ENCODE peak calls at places on chromosomes 11 and 22, in six cellular contexts. E is GM12878, H is HepG2, R is A549, T is K562, L is NB4. O is an unnamed sample.

GRCh38 chr22:30023099-30023498 is 57.2 kb upstream of the HORMAD2 start:
- DNase-seq in E (no peak), T (no peak), L (no peak), R (no peak), H (no peak), O (no peak)

GRCh38 chr11:63667993-63668392 is 3.2 kb downstream of the ATL3 start:
- DNase-seq in H (no peak), T (no peak), L (no peak), E (no peak), R (peak), O (peak)

GRCh38 chr11:65546217-65546958 is 11.8 kb downstream of the LTBP3 start:
- DNase-seq in E (no peak), T (peak), H (peak), R (peak), L (peak), O (peak)

GRCh38 chr11:121534131-121535093 is 81.6 kb upstream of the SORL1-AS1 start:
- DNase-seq in T (no peak), H (no peak), L (no peak), R (no peak), E (no peak), O (no peak)

GRCh38 chr11:94545641-94546470 is 2.1 kb downstream of the FUT4 start:
- DNase-seq in H (no peak), T (no peak), L (peak), R (no peak), E (no peak), O (no peak)

GRCh38 chr11:111910637-111911562 is 670 bp downstream of the CRYAB start:
- DNase-seq in E (no peak), H (no peak), T (peak), L (no peak), R (no peak), O (no peak)

GRCh38 chr11:47896199-47896598 is 48.0 kb upstream of the NUP160 start:
- DNase-seq in R (no peak), E (no peak), H (no peak), L (no peak), T (no peak), O (no peak)

GRCh38 chr11:77411717-77412441 is 62.0 kb downstream of the PAK1 start:
- DNase-seq in R (peak), L (peak), T (peak), E (peak), H (no peak), O (peak)

GRCh38 chr11:88103337-88104206 is 71.7 kb downstream of the RAB38 start:
- DNase-seq in T (peak), R (peak), E (peak), L (peak), H (peak), O (peak)

GRCh38 chr11:92266821-92267220 is 42.2 kb downstream of the FAT3 start:
- DNase-seq in E (no peak), L (no peak), R (no peak), H (peak), T (no peak), O (no peak)

GRCh38 chr11:77191823-77192495 is 63.9 kb downstream of the MYO7A start:
- DNase-seq in R (peak), E (no peak), L (peak), H (peak), T (peak), O (no peak)

GRCh38 chr11:14150878-14151277 is 188.4 kb downstream of the SPON1 start:
- DNase-seq in E (no peak), H (no peak), R (no peak), T (no peak), L (no peak), O (no peak)

GRCh38 chr11:87361891-87362290 is 324.2 kb downstream of the TMEM135 start:
- DNase-seq in R (no peak), L (no peak), H (no peak), T (no peak), E (no peak), O (no peak)

GRCh38 chr22:20096574-20097420 is 16.8 kb downstream of the DGCR8 start:
- DNase-seq in H (no peak), L (no peak), T (no peak), R (no peak), E (no peak), O (no peak)

GRCh38 chr22:48960981-48961655 is 866.6 kb downstream of the BRD1 start:
- DNase-seq in R (no peak), E (no peak), L (no peak), T (no peak), H (no peak), O (no peak)

GRCh38 chr11:33520103-33520502 is 180.5 kb downstream of the C11orf91 start:
- DNase-seq in H (no peak), L (peak), T (no peak), R (no peak), E (no peak), O (no peak)

GRCh38 chr22:30568137-30568805 is 6.2 kb downstream of the GAL3ST1 start:
- DNase-seq in R (no peak), L (no peak), H (no peak), T (no peak), E (no peak), O (no peak)

GRCh38 chr11:64224891-64225607 is 937 bp downstream of the TRPT1 start:
- DNase-seq in R (no peak), H (no peak), T (no peak), E (no peak), L (peak), O (no peak)

GRCh38 chr11:70467196-70468085 is 69.1 kb downstream of the CTTN start:
- DNase-seq in L (peak), H (peak), E (peak), T (peak), R (peak), O (peak)

GRCh38 chr11:65423516-65424199 is 1.1 kb downstream of the NEAT1 start:
- DNase-seq in T (no peak), R (peak), E (no peak), H (no peak), L (peak), O (peak)

GRCh38 chr11:1803246-1803645 is 31.5 kb upstream of the SYT8 start:
- DNase-seq in L (no peak), E (no peak), T (no peak), H (no peak), R (no peak), O (no peak)

GRCh38 chr11:86292912-86293606 is 9.0 kb upstream of the HIKESHI start:
- DNase-seq in E (peak), L (no peak), T (no peak), R (no peak), H (no peak), O (no peak)

GRCh38 chr11:4064278-4064955 is 30.2 kb upstream of the RRM1 start:
- DNase-seq in R (no peak), E (no peak), H (no peak), T (no peak), L (no peak), O (no peak)

GRCh38 chr11:13276852-13277718 is 505 bp upstream of the BMAL1 start:
- DNase-seq in T (peak), E (peak), R (peak), H (peak), L (peak), O (peak)

GRCh38 chr11:10067629-10068300 is 226.3 kb downstream of the SBF2 start:
- DNase-seq in R (no peak), L (no peak), T (no peak), H (no peak), E (no peak), O (no peak)

GRCh38 chr11:95596011-95596489 is 193.5 kb downstream of the FAM76B start:
- DNase-seq in L (no peak), R (no peak), T (no peak), E (no peak), H (no peak), O (no peak)

GRCh38 chr11:103591554-103591953 is 444.9 kb upstream of the DDI1 start:
- DNase-seq in R (no peak), E (no peak), H (no peak), L (no peak), T (no peak), O (peak)

GRCh38 chr11:118658372-118659313 is 20.8 kb downstream of the TREH start:
- DNase-seq in R (no peak), T (no peak), E (no peak), H (no peak), L (peak), O (peak)

GRCh38 chr11:2298795-2299747 is 2.6 kb downstream of the C11orf21 start:
- DNase-seq in T (peak), R (peak), L (peak), H (peak), E (no peak), O (no peak)

GRCh38 chr11:95547974-95548373 is 241.6 kb downstream of the FAM76B start:
- DNase-seq in R (no peak), H (no peak), L (no peak), E (no peak), T (no peak), O (no peak)

GRCh38 chr11:72781313-72782080 is 12.3 kb downstream of the STARD10 start:
- DNase-seq in H (no peak), L (peak), R (no peak), T (peak), E (no peak), O (no peak)

GRCh38 chr11:27869701-27870100 is 169.4 kb upstream of the BDNF start:
- DNase-seq in R (no peak), E (no peak), L (no peak), H (no peak), T (no peak), O (no peak)

GRCh38 chr11:87491381-87491780 is 453.6 kb downstream of the TMEM135 start:
- DNase-seq in H (no peak), T (no peak), L (peak), E (no peak), R (no peak), O (no peak)

GRCh38 chr11:87144266-87144665 is 106.5 kb downstream of the TMEM135 start:
- DNase-seq in T (no peak), E (no peak), R (no peak), L (no peak), H (no peak), O (no peak)

GRCh38 chr11:67612751-67613150 is 6.0 kb downstream of the NDUFV1 start:
- DNase-seq in T (no peak), E (no peak), H (no peak), L (no peak), R (no peak), O (no peak)
- TF ChIP-seq MYC in T (no peak), E (no peak), H (no peak), L (no peak), R (no peak), O (no peak)

GRCh38 chr11:128451651-128452470 is 135.5 kb downstream of the ETS1 start:
- DNase-seq in H (peak), T (no peak), R (no peak), L (no peak), E (no peak), O (no peak)

GRCh38 chr11:128456566-128457268 is 130.6 kb downstream of the ETS1 start:
- DNase-seq in R (no peak), T (no peak), H (no peak), L (no peak), E (no peak), O (no peak)

GRCh38 chr11:128450882-128451647 is 136.3 kb downstream of the ETS1 start:
- DNase-seq in L (no peak), T (no peak), E (no peak), R (no peak), H (no peak), O (no peak)

GRCh38 chr11:128455766-128456165 is 131.6 kb downstream of the ETS1 start:
- DNase-seq in H (no peak), T (no peak), R (no peak), L (no peak), E (no peak), O (no peak)

GRCh38 chr11:128453444-128454336 is 133.7 kb downstream of the ETS1 start:
- DNase-seq in H (no peak), L (no peak), T (no peak), R (no peak), E (no peak), O (no peak)
- TF ChIP-seq MAX in H (no peak), L (no peak), T (no peak), R (no peak), E (no peak), O (no peak)

GRCh38 chr11:122656631-122657101 is 1.1 kb downstream of the UBASH3B start:
- DNase-seq in R (peak), H (no peak), L (peak), T (no peak), E (no peak), O (peak)

GRCh38 chr11:122656073-122656630 is 630 bp downstream of the UBASH3B start:
- DNase-seq in E (no peak), L (peak), R (peak), T (peak), H (no peak), O (peak)

GRCh38 chr11:122653911-122654310 is 1.6 kb upstream of the UBASH3B start:
- DNase-seq in H (no peak), T (no peak), R (no peak), L (no peak), E (no peak), O (no peak)

GRCh38 chr11:122652495-122652894 is 3.0 kb upstream of the UBASH3B start:
- DNase-seq in R (no peak), L (no peak), E (no peak), H (peak), T (no peak), O (no peak)

DNA sequence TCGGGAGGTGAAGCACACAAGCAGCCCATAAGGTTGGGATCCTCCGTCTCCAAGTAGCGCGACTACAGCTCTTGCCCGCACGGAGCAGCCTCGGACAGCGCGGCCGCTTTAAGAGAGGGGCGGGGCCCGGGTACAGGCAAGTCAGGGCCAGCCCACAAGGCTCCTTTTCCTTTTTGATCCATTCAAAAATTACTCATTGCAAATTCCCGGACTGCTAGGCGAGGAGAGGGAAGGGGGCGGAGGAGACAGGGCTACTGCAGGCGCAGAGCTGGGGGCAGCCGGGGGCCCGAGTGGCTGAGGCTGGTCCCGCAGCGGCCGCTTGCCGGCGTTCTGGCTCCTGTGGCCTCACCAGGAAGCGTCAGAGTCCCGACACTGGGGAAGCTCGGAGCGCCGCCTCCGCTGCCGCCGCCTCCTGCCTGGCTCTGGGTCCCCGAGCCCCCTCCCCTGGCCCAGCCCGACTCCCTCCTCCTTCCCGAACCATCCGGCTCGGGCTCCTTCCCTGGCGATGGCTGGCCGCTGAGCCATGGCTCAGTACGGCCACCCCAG is at the start of gene UBASH3B:
- DNase-seq in T (peak), H (peak), R (peak), E (no peak), L (peak), O (peak)
- TF ChIP-seq CTCF in T (no peak), H (peak), R (no peak), E (no peak), L (no peak), O (no peak)

GRCh38 chr11:61833478-61833877 is 5.4 kb downstream of the FADS2 start:
- DNase-seq in L (no peak), R (no peak), H (no peak), E (no peak), T (no peak), O (no peak)
- TF ChIP-seq MYC in L (peak), R (no peak), H (no peak), E (no peak), T (no peak), O (no peak)

DNA sequence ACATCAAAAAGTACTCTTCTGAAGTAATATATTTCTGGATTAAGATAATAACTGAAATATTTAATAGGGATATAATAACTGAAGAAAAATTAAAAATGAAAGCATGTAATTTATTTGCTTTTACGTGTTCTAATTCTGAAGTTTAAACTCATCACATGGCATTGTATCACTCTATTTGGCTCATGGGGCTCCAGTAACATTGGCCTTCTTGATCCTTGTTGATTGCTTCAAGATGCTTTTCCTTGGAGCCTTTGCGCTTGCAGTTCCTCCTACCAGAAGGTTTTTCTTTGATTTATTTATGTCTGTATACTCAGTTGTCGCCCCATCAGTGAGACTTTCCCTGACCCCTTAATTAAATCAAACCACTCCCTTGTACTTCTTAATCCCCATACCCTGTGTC is 847.7 kb upstream of the ANO3 start:
- DNase-seq in L (no peak), H (no peak), T (no peak), E (no peak), R (no peak), O (no peak)
- TF ChIP-seq MAX in L (no peak), H (no peak), T (no peak), E (no peak), R (no peak), O (no peak)

GRCh38 chr22:22687638-22688500 is 43.5 kb downstream of the GGTLC2 start:
- DNase-seq in T (peak), L (peak), R (peak), E (no peak), H (peak), O (peak)
- TF ChIP-seq CTCF in T (no peak), L (peak), R (peak), E (peak), H (peak), O (peak)

GRCh38 chr22:24474221-24474620 is 20.9 kb upstream of the UPB1 start:
- DNase-seq in T (no peak), R (peak), L (no peak), E (no peak), H (peak), O (peak)
- TF ChIP-seq MYC in T (no peak), R (no peak), L (no peak), E (no peak), H (no peak), O (no peak)

GRCh38 chr11:40825435-40825834 is 634.0 kb downstream of the LRRC4C start:
- DNase-seq in L (no peak), H (no peak), E (no peak), R (no peak), T (no peak), O (no peak)
- TF ChIP-seq MAX in L (no peak), H (no peak), E (no peak), R (no peak), T (no peak), O (no peak)

DNA sequence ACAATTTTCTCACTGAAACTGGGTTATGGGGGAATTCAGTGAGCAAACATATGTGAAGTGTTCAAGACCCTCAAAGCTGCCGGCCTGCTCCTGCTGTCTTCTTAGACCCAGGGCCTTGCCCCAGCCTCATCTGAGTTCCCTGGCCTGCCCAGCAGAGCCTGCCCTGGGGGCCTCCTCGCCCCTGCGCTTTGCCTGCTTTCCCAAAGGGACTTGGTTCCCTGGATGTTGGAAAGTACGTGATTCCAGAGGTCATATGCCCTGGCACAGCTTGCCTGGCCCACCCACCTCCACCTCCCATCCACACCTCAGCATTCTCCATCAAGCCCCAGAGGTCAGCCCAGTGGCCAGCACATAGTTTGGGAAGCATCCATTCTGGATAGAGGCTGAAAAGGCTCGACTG is 13.7 kb upstream of the POU2F3 start:
- DNase-seq in L (no peak), T (no peak), H (no peak), E (no peak), R (no peak), O (no peak)
- TF ChIP-seq CTCF in L (no peak), T (no peak), H (no peak), E (no peak), R (no peak), O (no peak)